ENCODE peak calls at places on chromosomes 11 and 22, in ten cellular contexts. G is stimulated activated naive CD8-positive, alpha-beta T cell treated with anti-CD3 and anti-CD28 coated beads, Interleukin-15, Interleukin-2, amounts not matched to agents 100 U/mL and 50 U/mL, for 24 hours; C is fibroblast of the aortic adventitia; U is NCI-H510A treated with DMSO at 0.1 percent for 48 hours; N is heart left ventricle; V is GM23248; B is GM12891; W is occipital lobe; T is amygdala; O is germinal center. Z is an unnamed sample.
A peak's percentile ranks its signal among the peaks of the same experiment; 100 is the strongest.

GRCh38 chr11:32333335-32333991 is 101.9 kb downstream of the WT1 start:
- DNase-seq in U (no peak), C (peak; percentile 52), W (peak; percentile 29), N (peak; percentile 40), T (peak; percentile 5), O (peak; percentile 10), B (peak; percentile 25), V (peak; percentile 72), G (peak; percentile 43), Z (no peak)

GRCh38 chr22:46083383-46084350 is 66.7 kb upstream of the PPARA start:
- DNase-seq in U (no peak), B (no peak), C (peak; percentile 33), G (no peak), V (peak; percentile 61), O (no peak), N (peak; percentile 27), W (no peak), T (no peak), Z (no peak)

GRCh38 chr11:18731949-18732821 is 6.2 kb upstream of the IGSF22 start:
- DNase-seq in U (no peak), W (peak; percentile 33), V (peak; percentile 41), B (peak; percentile 62), C (peak; percentile 53), G (peak; percentile 75), N (no peak), T (peak; percentile 24), O (peak; percentile 79), Z (peak; percentile 67)

GRCh38 chr11:12845739-12846358 is 163.3 kb upstream of the RASSF10 start:
- DNase-seq in C (peak; percentile 46), G (no peak), V (peak; percentile 69), T (no peak), N (peak; percentile 37), O (no peak), W (no peak), U (peak; percentile 85), B (no peak), Z (peak; percentile 59)

GRCh38 chr11:125881291-125881690 is 6.2 kb upstream of the HYLS1 start:
- DNase-seq in W (no peak), C (no peak), N (no peak), B (no peak), G (no peak), V (no peak), U (no peak), O (no peak), T (no peak), Z (no peak)

GRCh38 chr11:90220391-90220790 is 2.5 kb downstream of the CHORDC1 start:
- DNase-seq in W (no peak), T (no peak), V (peak; percentile 84), U (no peak), B (no peak), G (no peak), O (no peak), N (no peak), C (peak; percentile 69), Z (no peak)

GRCh38 chr11:48106166-48106565 is 110.4 kb upstream of the OR4B1 start:
- DNase-seq in V (no peak), B (no peak), U (no peak), O (peak; percentile 47), N (no peak), T (no peak), G (no peak), C (no peak), W (no peak), Z (peak; percentile 78)

GRCh38 chr11:43555811-43556210 is 124.7 kb upstream of the HSD17B12 start:
- DNase-seq in O (no peak), W (no peak), T (no peak), C (peak; percentile 41), N (no peak), G (no peak), V (peak; percentile 74), B (no peak), U (no peak), Z (no peak)

GRCh38 chr11:109303342-109303741 is 118.6 kb upstream of the C11orf87 start:
- DNase-seq in N (no peak), O (no peak), B (no peak), G (no peak), C (no peak), U (peak; percentile 54), T (no peak), W (no peak), V (no peak), Z (no peak)

GRCh38 chr11:40986320-40986719 is 473.1 kb downstream of the LRRC4C start:
- DNase-seq in V (no peak), N (no peak), O (no peak), B (no peak), G (no peak), T (no peak), U (peak; percentile 25), C (no peak), W (no peak), Z (no peak)

GRCh38 chr11:69817265-69818236 is 1.7 kb downstream of the FGF3 start:
- DNase-seq in C (no peak), B (no peak), U (no peak), O (no peak), G (no peak), T (no peak), W (no peak), N (no peak), V (peak; percentile 19), Z (no peak)

GRCh38 chr22:46390652-46391301 is 55.3 kb downstream of the TRMU start:
- DNase-seq in W (no peak), O (no peak), V (peak; percentile 92), T (no peak), B (no peak), U (peak; percentile 53), C (peak; percentile 80), G (no peak), N (peak; percentile 76), Z (no peak)